ENCODE peak calls at places on chromosome 13, in eight cellular contexts. E is GM23338, J is SK-N-SH, U is GM23248, C is neural progenitor cell, Q is OCI-LY7, F is HCT116, L is PC-3. R is an unnamed sample.

GRCh38 chr13:48994731-48995130 is 19.0 kb downstream of the FNDC3A start:
- DNase-seq in E (no peak), J (no peak), U (peak; percentile 37), C (no peak), Q (no peak), F (no peak), L (no peak), R (no peak)

GRCh38 chr13:102951808-102952207 is 106.0 kb downstream of the ERCC5 start:
- DNase-seq in E (no peak), J (no peak), U (no peak), C (no peak), Q (no peak), F (no peak), L (no peak), R (no peak)

GRCh38 chr13:101746513-101746912 is 294.0 kb downstream of the ITGBL1 start:
- DNase-seq in E (no peak), J (no peak), U (no peak), C (no peak), Q (no peak), F (no peak), L (no peak), R (no peak)

GRCh38 chr13:35527451-35527850 is 51.0 kb upstream of the MAB21L1 start:
- DNase-seq in E (no peak), J (no peak), U (no peak), C (no peak), Q (no peak), F (no peak), L (no peak), R (no peak)

GRCh38 chr13:44541601-44542000 is 34.5 kb downstream of the TSC22D1 start:
- DNase-seq in E (peak; percentile 17), J (no peak), U (no peak), C (peak; percentile 60), Q (no peak), F (no peak), L (no peak), R (no peak)

GRCh38 chr13:72194531-72194930 is 327.5 kb upstream of the DACH1 start:
- DNase-seq in E (no peak), J (no peak), U (no peak), C (no peak), Q (no peak), F (no peak), L (peak; percentile 61), R (peak; percentile 18)

GRCh38 chr13:21124853-21125252 is 51.5 kb downstream of the SKA3 start:
- DNase-seq in E (peak; percentile 50), J (peak; percentile 67), U (peak; percentile 13), C (peak; percentile 63), Q (no peak), F (no peak), L (peak; percentile 78), R (peak; percentile 69)

GRCh38 chr13:110312669-110313031 is 5.6 kb downstream of the COL4A2 start:
- DNase-seq in E (no peak), J (no peak), U (peak; percentile 93), C (no peak), Q (no peak), F (no peak), L (peak; percentile 73), R (peak; percentile 85)

GRCh38 chr13:42486711-42487198 is 87.2 kb upstream of the TNFSF11 start:
- DNase-seq in E (no peak), J (no peak), U (peak; percentile 69), C (no peak), Q (no peak), F (no peak), L (peak; percentile 88), R (no peak)

GRCh38 chr13:44969858-44970484 is 19.3 kb downstream of the NUFIP1 start:
- DNase-seq in E (peak; percentile 87), J (peak; percentile 53), U (peak; percentile 78), C (peak; percentile 82), Q (peak; percentile 32), F (peak; percentile 26), L (peak; percentile 70), R (peak; percentile 77)

GRCh38 chr13:97945792-97946419 is 7.6 kb upstream of the IPO5 start:
- DNase-seq in E (no peak), J (no peak), U (peak; percentile 32), C (no peak), Q (no peak), F (no peak), L (peak; percentile 43), R (no peak)

GRCh38 chr13:76764429-76764828 is 121.8 kb downstream of the KCTD12 start:
- DNase-seq in E (no peak), J (no peak), U (peak; percentile 5), C (no peak), Q (no peak), F (no peak), L (peak; percentile 36), R (no peak)

GRCh38 chr13:21420706-21421105 is 38.4 kb downstream of the ZDHHC20 start:
- DNase-seq in E (no peak), J (no peak), U (peak; percentile 61), C (no peak), Q (no peak), F (no peak), L (peak; percentile 8), R (peak; percentile 17)

GRCh38 chr13:23020246-23020843 is 160.4 kb upstream of the SGCG start:
- DNase-seq in E (peak; percentile 71), J (peak; percentile 38), U (peak; percentile 55), C (peak; percentile 76), Q (peak; percentile 58), F (peak; percentile 61), L (peak; percentile 66), R (peak; percentile 64)

GRCh38 chr13:103044054-103044453 is 22.2 kb downstream of the SLC10A2 start:
- DNase-seq in E (no peak), J (no peak), U (no peak), C (no peak), Q (no peak), F (no peak), L (no peak), R (no peak)

GRCh38 chr13:113952151-113952982 is 21.5 kb downstream of the C13orf46 start:
- DNase-seq in E (no peak), J (no peak), U (no peak), C (no peak), Q (no peak), F (no peak), L (no peak), R (no peak)

GRCh38 chr13:73451120-73452029 is 392.6 kb downstream of the KLF5 start:
- DNase-seq in E (no peak), J (no peak), U (no peak), C (no peak), Q (no peak), F (no peak), L (peak; percentile 86), R (peak; percentile 62)

GRCh38 chr13:60591348-60591747 is 194.3 kb downstream of the TDRD3 start:
- DNase-seq in E (no peak), J (no peak), U (peak; percentile 85), C (no peak), Q (no peak), F (no peak), L (peak; percentile 62), R (no peak)

GRCh38 chr13:80199585-80200292 is 141.2 kb downstream of the SPRY2 start:
- DNase-seq in E (no peak), J (no peak), U (no peak), C (no peak), Q (no peak), F (no peak), L (no peak), R (no peak)

GRCh38 chr13:27857271-27857670 is 62.5 kb upstream of the PDX1 start:
- DNase-seq in E (peak; percentile 32), J (no peak), U (no peak), C (no peak), Q (no peak), F (no peak), L (no peak), R (no peak)
- TF ChIP-seq EZH2phosphoT487 in E (no peak), J (no peak), U (no peak), C (no peak), Q (no peak), F (no peak), L (no peak), R (no peak)

DNA sequence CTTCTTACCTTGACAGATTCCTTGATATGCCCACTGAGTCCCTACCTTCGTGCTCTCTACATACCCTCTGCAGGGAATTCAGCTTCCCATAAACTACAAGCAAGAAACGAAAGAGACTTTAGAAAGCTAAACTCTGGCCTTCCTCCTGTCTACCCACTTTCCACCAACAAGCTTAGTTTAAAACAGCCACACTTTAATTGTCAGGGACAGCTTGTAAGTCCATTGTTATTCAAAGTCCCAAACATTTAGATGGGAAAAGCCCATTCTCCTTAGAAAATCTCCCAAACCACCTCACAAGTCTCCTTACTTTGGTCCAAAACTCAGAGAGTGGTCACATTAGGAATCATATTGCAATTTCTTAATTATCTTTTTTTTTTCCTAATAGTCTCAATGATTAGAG is 2695.8 kb downstream of the PCDH9 start:
- DNase-seq in E (peak; percentile 43), J (no peak), U (no peak), C (no peak), Q (no peak), F (no peak), L (no peak), R (no peak)
- TF ChIP-seq EZH2phosphoT487 in E (no peak), J (no peak), U (no peak), C (no peak), Q (no peak), F (no peak), L (no peak), R (no peak)

GRCh38 chr13:46211116-46211515 is 612 bp upstream of the LRRC63 start:
- DNase-seq in E (peak; percentile 22), J (peak; percentile 32), U (no peak), C (no peak), Q (no peak), F (no peak), L (peak; percentile 8), R (peak; percentile 10)
- TF ChIP-seq EZH2phosphoT487 in E (no peak), J (no peak), U (no peak), C (no peak), Q (peak; percentile 75), F (no peak), L (no peak), R (no peak)

GRCh38 chr13:62629618-62630017 is 1214.0 kb upstream of the PCDH20 start:
- DNase-seq in E (no peak), J (no peak), U (no peak), C (no peak), Q (no peak), F (no peak), L (no peak), R (peak; percentile 20)

GRCh38 chr13:62625214-62625613 is 1209.6 kb upstream of the PCDH20 start:
- DNase-seq in E (no peak), J (no peak), U (no peak), C (no peak), Q (no peak), F (no peak), L (no peak), R (no peak)

GRCh38 chr13:62627226-62627625 is 1211.6 kb upstream of the PCDH20 start:
- DNase-seq in E (no peak), J (no peak), U (no peak), C (no peak), Q (no peak), F (no peak), L (no peak), R (no peak)

GRCh38 chr13:62631124-62631523 is 1215.5 kb upstream of the PCDH20 start:
- DNase-seq in E (no peak), J (no peak), U (no peak), C (no peak), Q (no peak), F (no peak), L (no peak), R (no peak)

DNA sequence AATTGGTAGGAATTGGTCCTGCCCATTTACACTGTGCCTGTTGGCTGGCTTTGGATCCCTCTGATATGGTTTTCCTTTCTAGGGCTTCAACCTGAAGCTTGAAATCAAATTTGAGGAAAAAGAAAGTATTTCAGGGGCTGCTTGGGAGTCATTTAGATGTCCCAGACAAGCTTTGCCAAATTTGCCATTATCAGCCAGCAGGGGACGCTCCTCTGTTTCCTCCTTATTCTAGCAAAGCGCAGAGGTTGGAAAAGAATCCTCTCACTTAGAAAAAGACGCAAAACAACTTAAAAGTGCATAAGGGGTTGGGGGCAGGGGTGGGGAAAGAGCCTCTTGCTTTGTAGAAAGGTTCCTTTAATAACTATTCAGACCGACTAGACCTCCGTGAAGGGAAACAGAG is 1211.1 kb upstream of the PCDH20 start:
- DNase-seq in E (peak; percentile 83), J (no peak), U (no peak), C (peak; percentile 30), Q (peak; percentile 41), F (no peak), L (peak; percentile 10), R (no peak)
- TF ChIP-seq EZH2phosphoT487 in E (no peak), J (no peak), U (no peak), C (no peak), Q (no peak), F (no peak), L (no peak), R (no peak)

R was measured in hepatocyte.